ENCODE peak calls at places on chromosomes 7 and 10, in five cellular contexts. L is ELR, Y is cardiac muscle cell, R is RWPE1, E is HEK293T. H is an unnamed sample.

GRCh38 chr7:6121141-6121540 is 90.0 kb downstream of the ANKRD61 start:
- DNase-seq in L (peak), R (no peak), E (no peak), Y (no peak), H (no peak)

GRCh38 chr7:157224627-157225026 is 85.9 kb downstream of the UBE3C start:
- DNase-seq in Y (no peak), L (peak), R (no peak), E (no peak), H (no peak)

GRCh38 chr7:8303904-8304528 is 42.0 kb upstream of the ICA1 start:
- DNase-seq in R (no peak), L (no peak), Y (no peak), E (peak), H (no peak)

GRCh38 chr10:5559642-5560141 is 34.9 kb downstream of the CALML3 start:
- DNase-seq in R (no peak), Y (no peak), L (peak), E (no peak), H (no peak)

GRCh38 chr10:35707642-35708425 is 65.7 kb upstream of the FZD8 start:
- DNase-seq in Y (no peak), L (no peak), E (no peak), R (no peak), H (no peak)

GRCh38 chr10:80144302-80145131 is 12.0 kb downstream of the PLAC9 start:
- DNase-seq in E (no peak), R (peak), Y (no peak), L (no peak), H (no peak)

GRCh38 chr10:78634389-78634815 is 434.4 kb upstream of the ZMIZ1 start:
- DNase-seq in E (no peak), Y (no peak), L (peak), R (peak), H (peak)

GRCh38 chr7:29748286-29749099 is 57.8 kb upstream of the WIPF3 start:
- DNase-seq in Y (peak), R (peak), L (peak), E (no peak), H (no peak)

GRCh38 chr7:1647961-1648631 is 22.0 kb upstream of the ELFN1 start:
- DNase-seq in L (no peak), Y (peak), R (no peak), E (no peak), H (no peak)